ENCODE peak calls at places on chromosome 12, in four cellular contexts. G, J, N and Q are unnamed samples.

GRCh38 chr12:52250048-52250990 is 17.3 kb downstream of the KRT7 start:
- DNase-seq in J (no peak), G (no peak), N (no peak), Q (no peak)

GRCh38 chr12:69523433-69524330 is 53.5 kb downstream of the FRS2 start:
- DNase-seq in G (no peak), J (no peak), N (no peak), Q (no peak)

GRCh38 chr12:33596061-33596460 is 156.4 kb upstream of the SYT10 start:
- DNase-seq in N (no peak), G (no peak), J (no peak), Q (no peak)

GRCh38 chr12:131873293-131873692 is 21.1 kb upstream of the ULK1 start:
- DNase-seq in J (no peak), G (no peak), N (no peak), Q (no peak)

GRCh38 chr12:50620975-50621360 is 116.2 kb downstream of the DIP2B start:
- DNase-seq in J (no peak), N (no peak), G (no peak), Q (no peak)

GRCh38 chr12:95723693-95724384 is 66.7 kb downstream of the NTN4 start:
- DNase-seq in J (no peak), N (no peak), G (no peak), Q (no peak)

GRCh38 chr12:114134922-114135321 is 168.8 kb upstream of the RBM19 start:
- DNase-seq in G (no peak), N (no peak), J (no peak), Q (no peak)

GRCh38 chr12:112148031-112148513 is 22.7 kb downstream of the TRAFD1 start:
- DNase-seq in G (peak), N (no peak), J (no peak), Q (no peak)

GRCh38 chr12:7460375-7461259 is 16.7 kb upstream of the CD163L1 start:
- DNase-seq in J (no peak), G (peak), N (no peak), Q (no peak)

GRCh38 chr12:92696240-92696639 is 6.5 kb upstream of the PLEKHG7 start:
- DNase-seq in J (no peak), N (no peak), G (no peak), Q (no peak)

GRCh38 chr12:128840862-128841468 is 12.3 kb upstream of the GLT1D1 start:
- DNase-seq in G (no peak), N (no peak), J (no peak), Q (no peak)

GRCh38 chr12:54324617-54325441 is at the start of gene COPZ1:
- DNase-seq in G (peak), N (peak), J (peak), Q (peak)

GRCh38 chr12:81329088-81329487 is 251.2 kb downstream of the ACSS3 start:
- DNase-seq in G (peak), J (no peak), N (no peak), Q (no peak)

GRCh38 chr12:88638956-88639355 is 58.7 kb upstream of the KITLG start:
- DNase-seq in G (no peak), J (no peak), N (no peak), Q (no peak)

GRCh38 chr12:50992814-50993213 is 33.4 kb downstream of the SLC11A2 start:
- DNase-seq in N (no peak), G (no peak), J (no peak), Q (no peak)

GRCh38 chr12:132278421-132279183 is 50.8 kb downstream of the GALNT9 start:
- DNase-seq in G (no peak), J (no peak), N (no peak), Q (no peak)

GRCh38 chr12:12319501-12320322 is 30.3 kb downstream of the MANSC1 start:
- DNase-seq in J (no peak), G (peak), N (no peak), Q (no peak)

GRCh38 chr12:32400114-32400672 is 835 bp downstream of the FGD4 start:
- DNase-seq in J (no peak), N (no peak), G (no peak), Q (no peak)

GRCh38 chr12:94062796-94063635 is 85.4 kb upstream of the PLXNC1 start:
- DNase-seq in J (no peak), G (no peak), N (no peak), Q (no peak)